ENCODE peak calls at places on chromosomes 13 and 19, in five cellular contexts. L is hepatocyte, C is PC-9, U is neural progenitor cell, I is mammary epithelial cell. Q is an unnamed sample.
A peak's percentile ranks its signal among the peaks of the same experiment; 100 is the strongest.

GRCh38 chr19:47802521-47803043 is 1.8 kb downstream of the TPRX1 start:
- DNase-seq in U (no peak), I (no peak), L (no peak), C (no peak), Q (no peak)

GRCh38 chr13:43787998-43788397 is 1.2 kb upstream of the ENOX1 start:
- DNase-seq in C (peak; percentile 38), I (no peak), L (no peak), U (peak; percentile 42), Q (peak; percentile 16)

GRCh38 chr13:60164490-60164889 is 762 bp upstream of the DIAPH3 start:
- DNase-seq in I (no peak), U (peak; percentile 19), C (no peak), L (no peak), Q (no peak)

GRCh38 chr13:37540228-37540627 is 58.3 kb downstream of the POSTN start:
- DNase-seq in C (no peak), U (no peak), I (peak; percentile 20), L (no peak), Q (no peak)

GRCh38 chr13:63198076-63198475 is 1782.4 kb upstream of the PCDH20 start:
- DNase-seq in C (no peak), L (no peak), I (no peak), U (no peak), Q (no peak)

GRCh38 chr13:38494445-38494844 is 144.8 kb downstream of the UFM1 start:
- DNase-seq in L (no peak), C (no peak), I (no peak), U (peak; percentile 13), Q (no peak)

GRCh38 chr13:76223565-76223964 is 587.4 kb downstream of the LMO7 start:
- DNase-seq in I (no peak), L (no peak), C (no peak), U (peak; percentile 21), Q (no peak)

GRCh38 chr19:48445256-48445605 is 552 bp upstream of the GRWD1 start:
- DNase-seq in L (peak; percentile 85), U (peak; percentile 83), I (peak; percentile 88), C (peak; percentile 87), Q (peak; percentile 96)

GRCh38 chr13:99087954-99088491 is 110.2 kb upstream of the DOCK9 start:
- DNase-seq in U (peak; percentile 37), C (peak; percentile 77), I (no peak), L (peak; percentile 40), Q (no peak)

GRCh38 chr19:5826531-5827341 is 12.8 kb downstream of the FUT6 start:
- DNase-seq in L (peak; percentile 78), C (peak; percentile 84), I (no peak), U (peak; percentile 82), Q (no peak)

GRCh38 chr19:57280913-57281425 is 684 bp downstream of the ZNF460 start:
- DNase-seq in I (peak; percentile 46), L (peak; percentile 37), C (peak; percentile 43), U (no peak), Q (no peak)

GRCh38 chr19:48881741-48882657 is 9.8 kb downstream of the PPP1R15A start:
- DNase-seq in C (no peak), I (peak; percentile 26), L (peak; percentile 44), U (peak; percentile 74), Q (no peak)

GRCh38 chr19:53192771-53193533 is at the start of gene ZNF665:
- DNase-seq in I (peak; percentile 75), L (peak; percentile 93), C (peak; percentile 78), U (peak; percentile 90), Q (peak; percentile 82)

GRCh38 chr13:49585220-49586157 is at the start of gene RCBTB1:
- DNase-seq in C (peak; percentile 51), U (peak; percentile 91), L (peak; percentile 89), I (peak; percentile 74), Q (peak; percentile 69)

GRCh38 chr13:90027409-90027808 is 1320.1 kb upstream of the MIR17HG start:
- DNase-seq in C (no peak), U (no peak), I (no peak), L (no peak), Q (no peak)

GRCh38 chr13:99517984-99518383 is 16.7 kb downstream of the TM9SF2 start:
- DNase-seq in I (no peak), C (no peak), U (no peak), L (no peak), Q (no peak)

GRCh38 chr13:35208587-35208986 is 266.5 kb downstream of the NBEA start:
- DNase-seq in L (no peak), I (no peak), C (no peak), U (no peak), Q (no peak)

GRCh38 chr19:46015961-46016425 is 6.9 kb downstream of the PGLYRP1 start:
- DNase-seq in C (no peak), U (peak; percentile 68), L (no peak), I (no peak), Q (no peak)
- TF ChIP-seq EZH2 in C (no peak), U (no peak), L (no peak), I (no peak), Q (peak; percentile 96)

GRCh38 chr19:12936582-12936981 is 1.8 kb upstream of the CALR start:
- DNase-seq in I (no peak), C (no peak), L (no peak), U (no peak), Q (no peak)
- H3K4me1 ChIP-seq in I (peaks cover 29% of the 10 kb centered on the region), C (peaks cover 31% of the 10 kb centered on the region), L (peaks cover 23% of the 10 kb centered on the region), U (peaks cover 25% of the 10 kb centered on the region), Q (peaks cover 33% of the 10 kb centered on the region)

GRCh38 chr19:29527500-29528328 is 1.9 kb downstream of the VSTM2B start:
- DNase-seq in I (no peak), L (no peak), U (no peak), C (no peak), Q (no peak)

GRCh38 chr19:29529646-29530548 is 4.1 kb downstream of the VSTM2B start:
- DNase-seq in I (no peak), C (no peak), U (peak; percentile 80), L (peak; percentile 32), Q (no peak)

GRCh38 chr19:29530549-29531457 is 5.0 kb downstream of the VSTM2B start:
- DNase-seq in U (peak; percentile 54), C (no peak), L (no peak), I (no peak), Q (no peak)

GRCh38 chr19:29528350-29528945 is 2.7 kb downstream of the VSTM2B start:
- DNase-seq in I (peak; percentile 55), L (peak; percentile 88), C (no peak), U (peak; percentile 95), Q (peak; percentile 49)

GRCh38 chr19:29528946-29529645 is 3.3 kb downstream of the VSTM2B start:
- DNase-seq in U (peak; percentile 48), C (no peak), L (peak; percentile 51), I (peak; percentile 2), Q (no peak)
- TF ChIP-seq EZH2 in U (peak; percentile 72), C (no peak), L (peak; percentile 36), I (no peak), Q (peak; percentile 47)

GRCh38 chr19:1133471-1133929 is 29.7 kb downstream of the GPX4 start:
- DNase-seq in C (no peak), U (no peak), L (no peak), I (no peak), Q (no peak)
- H3K4me1 ChIP-seq in C (no peaks in the 10 kb centered on the region), U (peaks cover 19% of the 10 kb centered on the region), L (peaks cover 22% of the 10 kb centered on the region), I (peaks cover 43% of the 10 kb centered on the region), Q (peaks cover 19% of the 10 kb centered on the region)

GRCh38 chr13:112200200-112200599 is 133.3 kb downstream of the SOX1 start:
- DNase-seq in U (no peak), I (no peak), C (no peak), L (no peak), Q (no peak)
- TF ChIP-seq EZH2 in U (no peak), I (no peak), C (no peak), L (no peak), Q (no peak)

GRCh38 chr19:30304540-30304939 is 67.6 kb upstream of the ZNF536 start:
- DNase-seq in C (no peak), L (no peak), U (no peak), I (no peak), Q (no peak)

GRCh38 chr19:30305346-30306060 is 66.7 kb upstream of the ZNF536 start:
- DNase-seq in L (no peak), I (no peak), U (no peak), C (no peak), Q (no peak)

GRCh38 chr19:30310806-30311121 is 61.4 kb upstream of the ZNF536 start:
- DNase-seq in C (no peak), I (no peak), U (no peak), L (no peak), Q (no peak)

GRCh38 chr19:30309983-30310805 is 62.0 kb upstream of the ZNF536 start:
- DNase-seq in L (no peak), C (no peak), I (no peak), U (no peak), Q (no peak)

DNA sequence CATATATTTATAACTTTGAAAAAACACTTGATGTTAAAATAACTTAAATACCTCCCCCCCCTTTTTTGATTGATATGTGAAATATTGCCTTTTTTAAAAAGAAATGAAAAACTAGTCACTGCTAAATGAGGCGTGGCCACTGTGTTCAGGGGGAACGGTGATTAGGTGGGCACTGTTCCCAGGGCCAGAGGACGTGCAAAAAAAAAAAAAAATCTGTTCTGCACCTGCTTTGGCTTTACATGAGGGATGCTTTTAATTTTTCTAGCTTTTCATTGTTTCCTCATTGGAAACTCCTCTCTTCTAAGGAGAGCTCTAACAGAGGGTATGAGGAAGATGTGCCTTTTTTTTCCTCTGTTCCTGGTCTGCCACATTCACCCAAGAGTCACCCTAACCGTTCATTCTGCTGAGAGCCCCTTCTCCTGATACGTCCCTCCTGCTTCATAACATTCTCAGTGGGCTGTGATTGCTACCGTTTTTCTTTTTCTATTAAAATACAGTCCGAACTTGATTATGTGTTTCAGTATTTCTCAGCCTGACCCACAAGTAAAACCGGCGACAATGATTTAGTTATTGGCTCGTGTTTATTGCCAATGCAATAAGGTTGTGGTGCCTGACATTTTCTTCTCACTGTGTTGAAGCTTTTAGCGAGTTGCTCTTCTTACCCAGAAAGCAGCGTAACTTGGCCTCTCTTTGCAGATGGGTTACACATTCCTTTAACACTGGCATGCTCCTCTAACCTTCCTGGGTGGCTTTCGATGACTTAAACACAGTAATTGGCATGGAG is 64.8 kb upstream of the ZNF536 start:
- DNase-seq in C (no peak), I (no peak), L (no peak), U (no peak), Q (no peak)
- H3K4me1 ChIP-seq in C (no peaks in the 10 kb centered on the region), I (no peaks in the 10 kb centered on the region), L (no peaks in the 10 kb centered on the region), U (peaks cover 18% of the 10 kb centered on the region), Q (no peaks in the 10 kb centered on the region)

Q was measured in endothelial cell of umbilical vein.